ENCODE peak calls at places on chromosomes 6 and 20, in seven cellular contexts. D, Q, X, Z, T, P and L are unnamed samples.

GRCh38 chr6:33914519-33915120 is 110.8 kb upstream of the MLN start:
- DNase-seq in T (no peak), P (peak; percentile 49), Q (no peak), D (no peak), X (no peak), Z (no peak), L (no peak)

GRCh38 chr6:136249336-136249735 is 775 bp downstream of the MTFR2 start:
- DNase-seq in Z (no peak), P (no peak), X (peak; percentile 22), D (no peak), Q (no peak), T (peak; percentile 29), L (no peak)

GRCh38 chr20:4512891-4513550 is 208.7 kb upstream of the PRND start:
- DNase-seq in D (no peak), X (no peak), Q (no peak), T (peak; percentile 82), Z (peak; percentile 90), P (no peak), L (no peak)

GRCh38 chr6:41185991-41186675 is 14.8 kb downstream of the TREML2 start:
- DNase-seq in Z (no peak), T (no peak), D (no peak), P (no peak), Q (no peak), X (no peak), L (no peak)

GRCh38 chr6:31576897-31577341 is 1.6 kb downstream of the TNF start:
- DNase-seq in P (peak; percentile 57), Z (no peak), X (no peak), Q (no peak), D (no peak), T (no peak), L (no peak)

GRCh38 chr6:148997863-148998262 is 251.0 kb downstream of the UST start:
- DNase-seq in D (no peak), Q (no peak), Z (no peak), X (no peak), T (peak; percentile 93), P (no peak), L (no peak)

GRCh38 chr6:125102901-125103300 is 50.7 kb upstream of the TPD52L1 start:
- DNase-seq in Q (no peak), P (no peak), T (peak; percentile 75), X (no peak), D (no peak), Z (peak; percentile 73), L (no peak)

GRCh38 chr6:96499781-96500180 is 21.8 kb upstream of the UFL1 start:
- DNase-seq in T (no peak), D (no peak), Q (no peak), X (peak; percentile 2), Z (no peak), P (no peak), L (no peak)

GRCh38 chr6:140777780-140778179 is 1354.9 kb upstream of the GJE1 start:
- DNase-seq in Z (no peak), T (no peak), D (no peak), X (no peak), Q (no peak), P (no peak), L (no peak)

GRCh38 chr6:12354499-12354898 is 64.3 kb downstream of the EDN1 start:
- DNase-seq in D (no peak), X (peak; percentile 70), Z (peak; percentile 96), Q (peak; percentile 65), T (peak; percentile 86), P (no peak), L (no peak)

GRCh38 chr6:110746680-110747079 is 68.6 kb downstream of the CDK19 start:
- DNase-seq in T (no peak), P (no peak), Q (no peak), D (no peak), X (no peak), Z (peak; percentile 4), L (no peak)

GRCh38 chr6:52261229-52261628 is 16.9 kb upstream of the IL17F start:
- DNase-seq in Q (no peak), T (peak; percentile 28), Z (peak; percentile 10), X (no peak), P (no peak), D (no peak), L (no peak)

GRCh38 chr6:4613795-4614194 is 162.4 kb upstream of the CDYL start:
- DNase-seq in X (no peak), Q (no peak), P (no peak), T (no peak), D (no peak), Z (no peak), L (no peak)

GRCh38 chr6:38375341-38375740 is 264.4 kb downstream of the BTBD9 start:
- DNase-seq in P (no peak), Q (no peak), Z (no peak), D (no peak), T (no peak), X (no peak), L (no peak)

GRCh38 chr20:9202440-9203080 is 133.7 kb downstream of the PLCB4 start:
- DNase-seq in D (no peak), T (no peak), P (no peak), Z (peak; percentile 5), X (no peak), Q (no peak), L (no peak)

GRCh38 chr6:140082867-140083297 is 708.4 kb upstream of the CITED2 start:
- DNase-seq in T (peak; percentile 58), X (no peak), Q (no peak), P (no peak), D (no peak), Z (peak; percentile 46), L (no peak)

GRCh38 chr6:54286141-54286540 is 22.1 kb upstream of the TINAG start:
- DNase-seq in P (no peak), Q (no peak), X (no peak), T (peak; percentile 43), Z (no peak), D (no peak), L (no peak)

GRCh38 chr6:26332843-26333242 is 32.2 kb upstream of the BTN3A2 start:
- DNase-seq in Q (no peak), Z (no peak), X (no peak), D (no peak), P (no peak), T (no peak), L (no peak)
- H3K27me3 ChIP-seq in Q (peaks cover 32% of the 10 kb centered on the region), Z (no peaks in the 10 kb centered on the region), X (peaks cover 27% of the 10 kb centered on the region), D (peaks cover 13% of the 10 kb centered on the region), P (peaks cover 67% of the 10 kb centered on the region), T (no peaks in the 10 kb centered on the region), L (peaks cover 62% of the 10 kb centered on the region)

DNA sequence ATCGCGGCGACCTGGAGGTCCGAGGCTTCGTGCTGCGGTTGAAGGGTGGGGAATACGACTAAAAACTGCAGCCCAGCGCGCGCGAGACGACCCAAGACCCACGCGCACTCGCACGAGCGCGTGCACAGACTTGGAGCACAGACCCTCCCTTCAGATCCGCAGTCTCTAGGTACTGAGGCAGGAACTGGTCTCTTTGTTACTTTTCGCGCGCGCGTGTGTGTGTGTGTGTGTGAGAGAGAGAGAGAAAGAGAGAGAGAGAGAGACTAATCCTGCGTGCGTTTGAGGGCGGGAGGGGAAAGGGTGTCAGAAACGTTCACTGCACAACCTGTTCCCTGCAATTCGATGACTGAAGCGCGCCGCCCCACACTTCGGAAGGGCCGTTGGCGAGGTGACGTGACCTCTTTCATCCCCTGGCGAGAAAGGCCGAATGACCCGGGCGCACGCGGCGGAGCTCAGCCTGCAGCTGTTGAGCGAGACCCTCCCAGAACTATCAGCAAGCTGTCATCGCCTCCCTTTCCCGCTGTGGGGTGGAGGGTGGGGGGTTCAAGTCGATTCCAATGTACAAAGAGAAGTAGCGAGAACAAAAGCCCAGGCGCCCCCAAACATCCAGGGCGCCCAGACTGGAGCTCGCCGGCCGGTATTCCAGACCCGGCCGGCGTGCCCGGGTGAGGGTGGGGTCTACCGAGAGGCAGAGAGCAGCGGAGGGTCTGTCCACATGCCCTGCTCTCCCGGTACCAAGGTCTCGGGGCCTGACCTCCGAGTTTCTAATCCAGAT is 1.5 kb upstream of the TUBB2B start:
- DNase-seq in X (peak; percentile 78), Z (no peak), Q (no peak), P (peak; percentile 76), D (no peak), T (peak; percentile 48), L (peak; percentile 69)
- H3K27me3 ChIP-seq in X (peaks cover 36% of the 10 kb centered on the region), Z (peaks cover 57% of the 10 kb centered on the region), Q (peaks cover 12% of the 10 kb centered on the region), P (peaks cover 63% of the 10 kb centered on the region), D (no peaks in the 10 kb centered on the region), T (peaks cover 46% of the 10 kb centered on the region), L (peaks cover 73% of the 10 kb centered on the region)

DNA sequence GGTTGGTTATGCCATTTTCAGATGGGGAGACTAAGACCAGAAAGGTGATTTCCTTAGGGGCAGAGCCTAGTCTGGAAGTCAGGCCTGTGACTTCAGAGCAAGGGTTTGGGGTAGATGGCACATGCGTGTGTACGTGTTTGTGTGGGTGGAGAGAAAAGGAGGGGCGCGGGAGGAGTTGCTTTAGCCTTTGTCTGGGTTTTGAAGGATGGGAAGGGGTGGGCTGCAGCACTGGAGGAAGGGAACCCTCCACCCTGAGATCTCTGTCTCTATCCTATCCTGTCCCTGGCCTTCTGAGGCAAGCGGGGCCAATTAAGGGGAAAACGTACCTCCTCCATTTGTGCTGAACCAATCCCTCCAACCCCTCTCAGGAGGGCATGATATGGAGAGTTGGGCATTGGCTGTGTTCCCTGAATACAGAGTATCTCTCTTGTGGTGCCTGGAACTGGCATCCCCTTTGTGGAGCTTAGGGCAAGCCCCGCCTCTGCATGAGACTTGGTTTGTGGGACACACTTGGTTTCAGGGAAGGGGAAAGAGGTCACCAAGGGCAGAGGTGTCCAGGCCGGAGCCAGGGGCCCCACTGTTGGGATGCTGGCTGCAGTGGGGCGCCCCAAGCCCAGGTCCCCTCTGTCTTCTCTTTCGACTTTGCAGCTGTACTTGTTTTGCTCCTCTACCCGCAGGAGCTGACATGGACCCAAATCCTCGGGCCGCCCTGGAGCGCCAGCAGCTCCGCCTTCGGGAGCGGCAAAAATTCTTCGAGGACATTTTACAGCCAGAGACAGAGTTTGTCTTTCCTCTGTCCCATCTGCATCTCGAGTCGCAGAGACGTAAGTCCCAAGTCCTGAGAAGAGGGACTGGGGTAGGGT is at the start of gene DBNDD2:
- DNase-seq in P (no peak), Q (no peak), X (no peak), Z (no peak), T (no peak), D (no peak), L (no peak)
- H3K27me3 ChIP-seq in P (no peaks in the 10 kb centered on the region), Q (no peaks in the 10 kb centered on the region), X (peaks cover 36% of the 10 kb centered on the region), Z (no peaks in the 10 kb centered on the region), T (peaks cover 3% of the 10 kb centered on the region), D (no peaks in the 10 kb centered on the region), L (no peaks in the 10 kb centered on the region)

GRCh38 chr20:64196831-64197418 is 32.7 kb downstream of the MYT1 start:
- DNase-seq in Q (no peak), X (no peak), P (no peak), T (no peak), Z (no peak), D (no peak), L (no peak)
- H3K27me3 ChIP-seq in Q (no peaks in the 10 kb centered on the region), X (no peaks in the 10 kb centered on the region), P (no peaks in the 10 kb centered on the region), T (peaks cover 40% of the 10 kb centered on the region), Z (no peaks in the 10 kb centered on the region), D (no peaks in the 10 kb centered on the region), L (peaks cover 4% of the 10 kb centered on the region)

GRCh38 chr6:154488276-154488627 is 22.2 kb downstream of the CNKSR3 start:
- DNase-seq in T (no peak), X (no peak), D (no peak), Q (no peak), P (no peak), Z (no peak), L (no peak)
- H3K27me3 ChIP-seq in T (no peaks in the 10 kb centered on the region), X (no peaks in the 10 kb centered on the region), D (no peaks in the 10 kb centered on the region), Q (no peaks in the 10 kb centered on the region), P (no peaks in the 10 kb centered on the region), Z (no peaks in the 10 kb centered on the region), L (no peaks in the 10 kb centered on the region)